ENCODE peak calls at places on chromosome 4, in eight cellular contexts. One of them, this sample, is unnamed.

GRCh38 chr4:5890063-5890727 is 2.7 kb downstream of the CRMP1 start:
- DNase-seq in mammary epithelial cell: no peak
- DNase-seq in colonic mucosa: no peak
- DNase-seq in effector memory CD4-positive, alpha-beta T cell: no peak
- DNase-seq in pancreas: no peak
- DNase-seq in tibial nerve: no peak
- DNase-seq in brain microvascular endothelial cell: no peak
- DNase-seq in esophagus squamous epithelium: no peak
- DNase-seq in this sample: peak; percentile 54

GRCh38 chr4:76767983-76768382 is 130.0 kb downstream of the SOWAHB start:
- DNase-seq in mammary epithelial cell: no peak
- DNase-seq in colonic mucosa: no peak
- DNase-seq in effector memory CD4-positive, alpha-beta T cell: no peak
- DNase-seq in pancreas: no peak
- DNase-seq in tibial nerve: no peak
- DNase-seq in brain microvascular endothelial cell: peak; percentile 39
- DNase-seq in esophagus squamous epithelium: no peak
- DNase-seq in this sample: no peak

GRCh38 chr4:144591401-144591800 is 54.6 kb upstream of the HHIP start:
- DNase-seq in mammary epithelial cell: peak; percentile 70
- DNase-seq in colonic mucosa: peak; percentile 68
- DNase-seq in effector memory CD4-positive, alpha-beta T cell: no peak
- DNase-seq in pancreas: no peak
- DNase-seq in tibial nerve: no peak
- DNase-seq in brain microvascular endothelial cell: peak; percentile 59
- DNase-seq in esophagus squamous epithelium: no peak
- DNase-seq in this sample: no peak

GRCh38 chr4:94372579-94372978 is 29.9 kb upstream of the HPGDS start:
- DNase-seq in mammary epithelial cell: no peak
- DNase-seq in colonic mucosa: no peak
- DNase-seq in effector memory CD4-positive, alpha-beta T cell: no peak
- DNase-seq in pancreas: no peak
- DNase-seq in tibial nerve: no peak
- DNase-seq in brain microvascular endothelial cell: no peak
- DNase-seq in esophagus squamous epithelium: no peak
- DNase-seq in this sample: no peak

GRCh38 chr4:124415206-124415605 is 297.3 kb downstream of the ANKRD50 start:
- DNase-seq in mammary epithelial cell: no peak
- DNase-seq in colonic mucosa: no peak
- DNase-seq in effector memory CD4-positive, alpha-beta T cell: no peak
- DNase-seq in pancreas: no peak
- DNase-seq in tibial nerve: no peak
- DNase-seq in brain microvascular endothelial cell: peak; percentile 72
- DNase-seq in esophagus squamous epithelium: no peak
- DNase-seq in this sample: no peak

GRCh38 chr4:124710911-124711310 is 1.6 kb downstream of the ANKRD50 start:
- DNase-seq in mammary epithelial cell: peak; percentile 23
- DNase-seq in colonic mucosa: peak; percentile 23
- DNase-seq in effector memory CD4-positive, alpha-beta T cell: no peak
- DNase-seq in pancreas: no peak
- DNase-seq in tibial nerve: no peak
- DNase-seq in brain microvascular endothelial cell: peak; percentile 6
- DNase-seq in esophagus squamous epithelium: no peak
- DNase-seq in this sample: no peak

GRCh38 chr4:48105230-48105629 is 28.8 kb downstream of the TXK start:
- DNase-seq in mammary epithelial cell: no peak
- DNase-seq in colonic mucosa: no peak
- DNase-seq in effector memory CD4-positive, alpha-beta T cell: no peak
- DNase-seq in pancreas: no peak
- DNase-seq in tibial nerve: no peak
- DNase-seq in brain microvascular endothelial cell: no peak
- DNase-seq in esophagus squamous epithelium: no peak
- DNase-seq in this sample: no peak

GRCh38 chr4:147578057-147578476 is 39.1 kb upstream of the TMEM184C start:
- DNase-seq in mammary epithelial cell: peak; percentile 98
- DNase-seq in colonic mucosa: no peak
- DNase-seq in effector memory CD4-positive, alpha-beta T cell: no peak
- DNase-seq in pancreas: no peak
- DNase-seq in tibial nerve: no peak
- DNase-seq in brain microvascular endothelial cell: peak; percentile 89
- DNase-seq in esophagus squamous epithelium: no peak
- DNase-seq in this sample: no peak

GRCh38 chr4:187276786-187277408 is 553.2 kb upstream of the FAT1 start:
- DNase-seq in mammary epithelial cell: no peak
- DNase-seq in colonic mucosa: no peak
- DNase-seq in effector memory CD4-positive, alpha-beta T cell: no peak
- DNase-seq in pancreas: no peak
- DNase-seq in tibial nerve: no peak
- DNase-seq in brain microvascular endothelial cell: peak; percentile 57
- DNase-seq in esophagus squamous epithelium: no peak
- DNase-seq in this sample: no peak

GRCh38 chr4:94452476-94453300 is 946 bp downstream of the PDLIM5 start:
- DNase-seq in mammary epithelial cell: peak; percentile 83
- DNase-seq in colonic mucosa: peak; percentile 93
- DNase-seq in effector memory CD4-positive, alpha-beta T cell: no peak
- DNase-seq in pancreas: peak; percentile 72
- DNase-seq in tibial nerve: peak; percentile 76
- DNase-seq in brain microvascular endothelial cell: peak; percentile 63
- DNase-seq in esophagus squamous epithelium: peak; percentile 5
- DNase-seq in this sample: no peak

GRCh38 chr4:18847276-18847890 is 825.8 kb upstream of the LCORL start:
- DNase-seq in mammary epithelial cell: no peak
- DNase-seq in colonic mucosa: no peak
- DNase-seq in effector memory CD4-positive, alpha-beta T cell: no peak
- DNase-seq in pancreas: no peak
- DNase-seq in tibial nerve: no peak
- DNase-seq in brain microvascular endothelial cell: no peak
- DNase-seq in esophagus squamous epithelium: no peak
- DNase-seq in this sample: no peak

GRCh38 chr4:92099851-92100250 is 203.9 kb upstream of the GRID2 start:
- DNase-seq in mammary epithelial cell: no peak
- DNase-seq in colonic mucosa: no peak
- DNase-seq in effector memory CD4-positive, alpha-beta T cell: no peak
- DNase-seq in pancreas: no peak
- DNase-seq in tibial nerve: no peak
- DNase-seq in brain microvascular endothelial cell: no peak
- DNase-seq in esophagus squamous epithelium: no peak
- DNase-seq in this sample: no peak

GRCh38 chr4:1187182-1187581 is 14.8 kb upstream of the SPON2 start:
- DNase-seq in mammary epithelial cell: peak; percentile 9
- DNase-seq in colonic mucosa: peak; percentile 25
- DNase-seq in effector memory CD4-positive, alpha-beta T cell: no peak
- DNase-seq in pancreas: no peak
- DNase-seq in tibial nerve: peak; percentile 7
- DNase-seq in brain microvascular endothelial cell: no peak
- DNase-seq in esophagus squamous epithelium: no peak
- DNase-seq in this sample: no peak

GRCh38 chr4:93748380-93748779 is 80.2 kb upstream of the ATOH1 start:
- DNase-seq in mammary epithelial cell: peak; percentile 9
- DNase-seq in colonic mucosa: no peak
- DNase-seq in effector memory CD4-positive, alpha-beta T cell: no peak
- DNase-seq in pancreas: no peak
- DNase-seq in tibial nerve: no peak
- DNase-seq in brain microvascular endothelial cell: no peak
- DNase-seq in esophagus squamous epithelium: no peak
- DNase-seq in this sample: no peak

GRCh38 chr4:137997496-137997895 is 244.7 kb downstream of the SLC7A11 start:
- DNase-seq in mammary epithelial cell: peak; percentile 58
- DNase-seq in colonic mucosa: no peak
- DNase-seq in effector memory CD4-positive, alpha-beta T cell: no peak
- DNase-seq in pancreas: no peak
- DNase-seq in tibial nerve: no peak
- DNase-seq in brain microvascular endothelial cell: no peak
- DNase-seq in esophagus squamous epithelium: no peak
- DNase-seq in this sample: no peak

GRCh38 chr4:138003248-138003647 is 238.9 kb downstream of the SLC7A11 start:
- DNase-seq in mammary epithelial cell: no peak
- DNase-seq in colonic mucosa: no peak
- DNase-seq in effector memory CD4-positive, alpha-beta T cell: no peak
- DNase-seq in pancreas: no peak
- DNase-seq in tibial nerve: no peak
- DNase-seq in brain microvascular endothelial cell: no peak
- DNase-seq in esophagus squamous epithelium: no peak
- DNase-seq in this sample: no peak

GRCh38 chr4:137993232-137993631 is 248.9 kb downstream of the SLC7A11 start:
- DNase-seq in mammary epithelial cell: peak; percentile 20
- DNase-seq in colonic mucosa: no peak
- DNase-seq in effector memory CD4-positive, alpha-beta T cell: no peak
- DNase-seq in pancreas: no peak
- DNase-seq in tibial nerve: no peak
- DNase-seq in brain microvascular endothelial cell: no peak
- DNase-seq in esophagus squamous epithelium: no peak
- DNase-seq in this sample: no peak

GRCh38 chr4:137994858-137995257 is 247.3 kb downstream of the SLC7A11 start:
- DNase-seq in mammary epithelial cell: no peak
- DNase-seq in colonic mucosa: no peak
- DNase-seq in effector memory CD4-positive, alpha-beta T cell: no peak
- DNase-seq in pancreas: no peak
- DNase-seq in tibial nerve: no peak
- DNase-seq in brain microvascular endothelial cell: peak; percentile 9
- DNase-seq in esophagus squamous epithelium: no peak
- DNase-seq in this sample: no peak

GRCh38 chr4:137998666-137999429 is 243.3 kb downstream of the SLC7A11 start:
- DNase-seq in mammary epithelial cell: no peak
- DNase-seq in colonic mucosa: no peak
- DNase-seq in effector memory CD4-positive, alpha-beta T cell: no peak
- DNase-seq in pancreas: no peak
- DNase-seq in tibial nerve: no peak
- DNase-seq in brain microvascular endothelial cell: peak; percentile 7
- DNase-seq in esophagus squamous epithelium: no peak
- DNase-seq in this sample: no peak
- H3K27ac ChIP-seq in mammary epithelial cell: no peak overlapping the region
- H3K27ac ChIP-seq in colonic mucosa: no peak overlapping the region
- H3K27ac ChIP-seq in effector memory CD4-positive, alpha-beta T cell: no peak overlapping the region
- H3K27ac ChIP-seq in pancreas: no peak overlapping the region
- H3K27ac ChIP-seq in tibial nerve: no peak overlapping the region
- H3K27ac ChIP-seq in brain microvascular endothelial cell: no peak overlapping the region
- H3K27ac ChIP-seq in esophagus squamous epithelium: no peak overlapping the region
- H3K27ac ChIP-seq in this sample: no peak overlapping the region

DNA sequence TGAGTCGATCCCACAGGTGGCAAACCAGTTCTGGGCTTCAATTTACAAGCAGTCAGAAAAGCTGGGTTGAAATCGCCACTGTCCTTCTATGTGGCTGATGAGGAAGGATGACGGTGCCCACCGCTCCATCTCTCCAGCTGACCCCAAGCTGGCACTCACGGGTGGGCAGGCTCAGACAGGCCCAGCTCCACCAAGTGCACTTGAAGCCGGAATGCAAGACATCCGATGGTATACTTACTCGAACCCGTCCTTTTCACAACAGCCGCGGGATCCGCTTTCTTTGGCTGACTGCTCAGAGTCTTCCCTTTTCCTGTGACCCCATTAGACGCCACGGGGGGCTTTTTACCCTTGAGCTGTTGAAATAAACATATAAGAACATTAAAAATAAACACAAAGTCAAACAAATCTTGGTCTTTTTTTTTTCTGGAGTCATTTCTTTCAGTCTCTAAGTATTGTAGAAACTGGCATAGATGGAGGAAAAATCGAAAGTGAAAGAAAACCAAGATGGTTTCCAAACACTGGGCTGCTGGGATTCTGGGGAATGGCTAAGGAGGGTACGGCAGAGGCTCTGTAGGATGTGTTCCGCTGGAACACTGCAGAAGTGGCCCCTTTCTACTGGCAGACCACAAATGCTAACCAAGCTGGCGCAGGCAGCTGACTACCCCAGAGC is 161.0 kb downstream of the AFAP1 start:
- DNase-seq in mammary epithelial cell: no peak
- DNase-seq in colonic mucosa: no peak
- DNase-seq in effector memory CD4-positive, alpha-beta T cell: no peak
- DNase-seq in pancreas: no peak
- DNase-seq in tibial nerve: no peak
- DNase-seq in brain microvascular endothelial cell: no peak
- DNase-seq in esophagus squamous epithelium: no peak
- DNase-seq in this sample: no peak
- H3K27ac ChIP-seq in mammary epithelial cell: no peak overlapping the region
- H3K27ac ChIP-seq in colonic mucosa: peak overlapping the region; percentile 45
- H3K27ac ChIP-seq in effector memory CD4-positive, alpha-beta T cell: no peak overlapping the region
- H3K27ac ChIP-seq in pancreas: no peak overlapping the region
- H3K27ac ChIP-seq in tibial nerve: peak overlapping the region; percentile 45
- H3K27ac ChIP-seq in brain microvascular endothelial cell: peak overlapping the region; percentile 49
- H3K27ac ChIP-seq in esophagus squamous epithelium: peak overlapping the region; percentile 74
- H3K27ac ChIP-seq in this sample: peak overlapping the region; percentile 3

GRCh38 chr4:99202094-99202493 is 17.0 kb downstream of the ADH6 start:
- DNase-seq in mammary epithelial cell: no peak
- DNase-seq in colonic mucosa: no peak
- DNase-seq in effector memory CD4-positive, alpha-beta T cell: no peak
- DNase-seq in pancreas: no peak
- DNase-seq in tibial nerve: no peak
- DNase-seq in brain microvascular endothelial cell: no peak
- DNase-seq in esophagus squamous epithelium: no peak
- DNase-seq in this sample: no peak
- H3K27ac ChIP-seq in mammary epithelial cell: no peak overlapping the region
- H3K27ac ChIP-seq in colonic mucosa: no peak overlapping the region
- H3K27ac ChIP-seq in effector memory CD4-positive, alpha-beta T cell: no peak overlapping the region
- H3K27ac ChIP-seq in pancreas: no peak overlapping the region
- H3K27ac ChIP-seq in tibial nerve: no peak overlapping the region
- H3K27ac ChIP-seq in brain microvascular endothelial cell: peak overlapping the region; percentile 31
- H3K27ac ChIP-seq in esophagus squamous epithelium: peak overlapping the region; percentile 35
- H3K27ac ChIP-seq in this sample: no peak overlapping the region

GRCh38 chr4:139782926-139783542 is 117.4 kb downstream of the MGST2 start:
- DNase-seq in mammary epithelial cell: no peak
- DNase-seq in colonic mucosa: no peak
- DNase-seq in effector memory CD4-positive, alpha-beta T cell: no peak
- DNase-seq in pancreas: no peak
- DNase-seq in tibial nerve: no peak
- DNase-seq in brain microvascular endothelial cell: no peak
- DNase-seq in esophagus squamous epithelium: no peak
- DNase-seq in this sample: no peak

GRCh38 chr4:139783761-139784484 is 118.3 kb downstream of the MGST2 start:
- DNase-seq in mammary epithelial cell: peak; percentile 57
- DNase-seq in colonic mucosa: no peak
- DNase-seq in effector memory CD4-positive, alpha-beta T cell: no peak
- DNase-seq in pancreas: no peak
- DNase-seq in tibial nerve: no peak
- DNase-seq in brain microvascular endothelial cell: no peak
- DNase-seq in esophagus squamous epithelium: no peak
- DNase-seq in this sample: peak; percentile 28

GRCh38 chr4:139789096-139789495 is 123.5 kb downstream of the MGST2 start:
- DNase-seq in mammary epithelial cell: no peak
- DNase-seq in colonic mucosa: no peak
- DNase-seq in effector memory CD4-positive, alpha-beta T cell: no peak
- DNase-seq in pancreas: no peak
- DNase-seq in tibial nerve: no peak
- DNase-seq in brain microvascular endothelial cell: no peak
- DNase-seq in esophagus squamous epithelium: no peak
- DNase-seq in this sample: no peak

GRCh38 chr4:139786494-139787354 is 121.1 kb downstream of the MGST2 start:
- DNase-seq in mammary epithelial cell: no peak
- DNase-seq in colonic mucosa: no peak
- DNase-seq in effector memory CD4-positive, alpha-beta T cell: no peak
- DNase-seq in pancreas: no peak
- DNase-seq in tibial nerve: no peak
- DNase-seq in brain microvascular endothelial cell: no peak
- DNase-seq in esophagus squamous epithelium: no peak
- DNase-seq in this sample: no peak

DNA sequence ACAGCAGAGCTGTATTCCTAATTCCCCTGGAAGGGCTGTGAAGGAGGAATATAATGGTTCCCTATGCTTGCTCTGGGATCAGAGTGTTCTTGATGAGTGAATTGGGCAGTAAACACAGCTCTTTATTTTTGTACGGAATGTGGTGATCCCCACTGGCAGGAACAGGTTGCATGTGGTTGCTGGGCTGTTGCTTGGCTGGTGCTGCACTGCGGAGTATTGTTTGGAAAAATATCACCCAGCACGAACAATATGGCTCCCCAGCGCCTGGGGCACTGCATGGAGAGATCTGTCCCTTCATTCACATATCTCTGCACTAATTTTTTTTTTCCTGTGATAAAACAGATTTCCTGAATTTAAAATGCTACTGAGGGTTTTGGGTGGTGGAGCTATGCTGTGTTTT is 119.7 kb downstream of the MGST2 start:
- DNase-seq in mammary epithelial cell: no peak
- DNase-seq in colonic mucosa: no peak
- DNase-seq in effector memory CD4-positive, alpha-beta T cell: no peak
- DNase-seq in pancreas: no peak
- DNase-seq in tibial nerve: no peak
- DNase-seq in brain microvascular endothelial cell: no peak
- DNase-seq in esophagus squamous epithelium: no peak
- DNase-seq in this sample: no peak
- H3K27ac ChIP-seq in mammary epithelial cell: no peak overlapping the region
- H3K27ac ChIP-seq in colonic mucosa: no peak overlapping the region
- H3K27ac ChIP-seq in effector memory CD4-positive, alpha-beta T cell: no peak overlapping the region
- H3K27ac ChIP-seq in pancreas: no peak overlapping the region
- H3K27ac ChIP-seq in tibial nerve: peak overlapping the region; percentile 71
- H3K27ac ChIP-seq in brain microvascular endothelial cell: no peak overlapping the region
- H3K27ac ChIP-seq in esophagus squamous epithelium: no peak overlapping the region
- H3K27ac ChIP-seq in this sample: no peak overlapping the region